ENCODE peak calls at places on chromosome 7, in four cellular contexts. C is kidney, T is astrocyte of the spinal cord, E is uterus. Q is an unnamed sample.

GRCh38 chr7:74203157-74203556 is 6.6 kb upstream of the LAT2 start:
- DNase-seq in C (no peak), T (peak; percentile 58), E (no peak), Q (peak; percentile 26)

GRCh38 chr7:140055833-140056232 is 6.9 kb downstream of the PARP12 start:
- DNase-seq in C (no peak), T (no peak), E (no peak), Q (no peak)

GRCh38 chr7:77655836-77656455 is 40.3 kb upstream of the RSBN1L start:
- DNase-seq in C (no peak), T (peak; percentile 30), E (no peak), Q (no peak)

GRCh38 chr7:37028909-37029440 is 304.7 kb upstream of the AOAH start:
- DNase-seq in C (no peak), T (no peak), E (no peak), Q (no peak)

GRCh38 chr7:139681463-139681755 is 96.4 kb downstream of the HIPK2 start:
- DNase-seq in C (no peak), T (peak; percentile 29), E (no peak), Q (no peak)

GRCh38 chr7:44573464-44574285 is at the start of gene DDX56:
- DNase-seq in C (peak; percentile 98), T (peak; percentile 93), E (peak; percentile 92), Q (peak; percentile 98)

GRCh38 chr7:44914992-44915607 is 29.8 kb upstream of the PURB start:
- DNase-seq in C (no peak), T (peak; percentile 39), E (no peak), Q (no peak)

GRCh38 chr7:34327681-34328080 is 330.3 kb upstream of the NPSR1 start:
- DNase-seq in C (no peak), T (no peak), E (no peak), Q (no peak)

GRCh38 chr7:106260136-106260561 is 24.6 kb downstream of the NAMPT start:
- DNase-seq in C (no peak), T (peak; percentile 74), E (no peak), Q (no peak)

GRCh38 chr7:86760236-86760635 is 116.5 kb downstream of the GRM3 start:
- DNase-seq in C (no peak), T (no peak), E (no peak), Q (no peak)

GRCh38 chr7:66505531-66506451 is 122.9 kb upstream of the KCTD7 start:
- DNase-seq in C (peak; percentile 72), T (no peak), E (peak; percentile 16), Q (peak; percentile 94)

GRCh38 chr7:134457166-134457565 is 1.7 kb downstream of the AKR1B1 start:
- DNase-seq in C (no peak), T (no peak), E (no peak), Q (no peak)

GRCh38 chr7:26567263-26567662 is 275.6 kb downstream of the SNX10 start:
- DNase-seq in C (no peak), T (no peak), E (no peak), Q (no peak)

GRCh38 chr7:33195264-33195663 is 65.9 kb downstream of the BBS9 start:
- DNase-seq in C (no peak), T (peak; percentile 70), E (no peak), Q (no peak)

GRCh38 chr7:149819961-149820340 is 18.2 kb upstream of the ZNF862 start:
- DNase-seq in C (no peak), T (no peak), E (no peak), Q (peak; percentile 59)

GRCh38 chr7:47389171-47389922 is 192.6 kb downstream of the TNS3 start:
- DNase-seq in C (no peak), T (no peak), E (peak; percentile 11), Q (no peak)

GRCh38 chr7:155449008-155449879 is 8.7 kb upstream of the EN2 start:
- DNase-seq in C (peak; percentile 66), T (no peak), E (no peak), Q (peak; percentile 68)

GRCh38 chr7:97480700-97481410 is 251.0 kb upstream of the TAC1 start:
- DNase-seq in C (no peak), T (no peak), E (no peak), Q (no peak)

GRCh38 chr7:64181586-64181985 is 25.4 kb upstream of the ZNF735 start:
- DNase-seq in C (no peak), T (no peak), E (no peak), Q (no peak)
- TF ChIP-seq CTCF in C (no peak), T (no peak), E (no peak), Q (no peak)

DNA sequence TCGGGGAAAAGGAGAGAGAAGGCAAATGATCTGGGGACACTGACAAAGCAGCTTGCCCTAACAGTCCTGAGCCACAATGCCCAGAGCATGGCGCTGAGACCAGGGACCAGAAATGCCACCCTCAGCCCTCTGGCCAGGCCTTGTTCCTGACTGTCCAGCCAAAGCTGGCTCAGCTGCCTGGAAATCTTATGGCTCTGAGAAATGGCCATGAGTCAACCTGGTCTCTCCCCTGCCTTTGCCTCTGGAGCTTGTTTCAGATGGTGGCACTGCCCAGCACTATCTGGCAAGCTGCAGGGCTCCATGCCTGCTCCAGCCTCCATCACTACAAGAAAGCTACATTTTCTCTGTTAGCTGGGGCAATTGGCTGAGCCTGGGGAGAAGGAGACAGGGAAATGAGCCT is 90.5 kb upstream of the PLXNA4 start:
- DNase-seq in C (no peak), T (no peak), E (no peak), Q (no peak)
- TF ChIP-seq CTCF in C (no peak), T (no peak), E (no peak), Q (no peak)

GRCh38 chr7:100626055-100626454 is 13.7 kb downstream of the MOSPD3 start:
- DNase-seq in C (no peak), T (no peak), E (no peak), Q (no peak)

GRCh38 chr7:100630066-100630465 is 11.3 kb downstream of the TFR2 start:
- DNase-seq in C (no peak), T (no peak), E (no peak), Q (no peak)

GRCh38 chr7:100626530-100627237 is 14.3 kb downstream of the MOSPD3 start:
- DNase-seq in C (peak; percentile 93), T (peak; percentile 73), E (peak; percentile 83), Q (no peak)

GRCh38 chr7:100627238-100627549 is 14.2 kb downstream of the TFR2 start:
- DNase-seq in C (no peak), T (no peak), E (no peak), Q (no peak)

DNA sequence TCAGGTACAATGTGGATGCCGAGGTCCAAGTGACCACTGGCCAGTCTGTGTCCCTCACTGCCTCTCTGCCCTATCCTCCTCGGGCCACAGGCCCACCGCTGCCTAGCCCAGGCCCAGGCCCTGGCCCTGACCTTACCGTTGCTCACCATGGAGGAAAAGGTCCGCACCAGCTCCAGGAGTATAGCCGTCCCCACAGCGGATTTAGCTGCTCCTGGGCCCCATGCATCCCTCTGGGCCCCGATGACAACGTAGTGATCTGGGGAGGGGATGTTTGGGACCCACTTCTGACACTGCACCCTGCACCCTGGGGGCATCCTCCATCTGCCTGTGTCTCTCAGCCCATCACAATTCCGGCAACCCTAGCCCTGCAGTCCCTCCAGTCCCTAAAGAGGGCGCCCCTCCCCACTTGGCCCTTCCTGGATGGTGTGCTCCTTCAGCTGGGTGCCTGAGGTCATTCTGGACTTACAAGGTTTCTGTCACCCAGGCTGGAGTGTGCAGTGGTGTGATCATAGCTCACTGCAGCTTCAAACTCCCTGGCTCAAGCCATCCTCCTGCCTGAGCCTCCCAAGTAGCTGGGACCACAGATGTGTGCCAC is 12.1 kb downstream of the TFR2 start:
- DNase-seq in C (no peak), T (no peak), E (no peak), Q (no peak)
- TF ChIP-seq CTCF in C (no peak), T (peak; percentile 28), E (no peak), Q (peak; percentile 60)

DNA sequence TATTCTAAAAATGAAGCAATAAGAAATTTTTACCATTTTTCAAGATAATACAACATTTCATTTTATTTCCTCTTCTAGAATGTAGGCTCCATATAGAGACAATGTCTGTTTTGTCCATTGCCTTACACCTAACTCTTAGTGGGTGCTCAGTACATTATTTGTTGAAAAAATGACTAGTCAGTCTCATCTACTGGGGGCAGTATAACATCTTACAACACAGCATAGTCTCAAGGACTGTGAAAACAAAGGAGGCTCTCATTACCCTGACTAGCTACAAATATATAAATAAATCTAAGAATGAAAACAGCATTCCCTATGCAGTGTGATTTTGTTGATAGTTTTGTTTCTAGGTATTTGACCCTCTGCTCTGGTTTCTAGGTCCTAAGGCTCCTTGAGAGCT is 11.6 kb downstream of the CRPPA start:
- DNase-seq in C (no peak), T (no peak), E (no peak), Q (no peak)
- TF ChIP-seq CTCF in C (no peak), T (peak; percentile 1), E (no peak), Q (peak; percentile 32)

GRCh38 chr7:129778770-129779601 is 167.5 kb downstream of the NRF1 start:
- DNase-seq in C (no peak), T (no peak), E (no peak), Q (no peak)
- TF ChIP-seq CTCF in C (no peak), T (no peak), E (no peak), Q (peak; percentile 36)

DNA sequence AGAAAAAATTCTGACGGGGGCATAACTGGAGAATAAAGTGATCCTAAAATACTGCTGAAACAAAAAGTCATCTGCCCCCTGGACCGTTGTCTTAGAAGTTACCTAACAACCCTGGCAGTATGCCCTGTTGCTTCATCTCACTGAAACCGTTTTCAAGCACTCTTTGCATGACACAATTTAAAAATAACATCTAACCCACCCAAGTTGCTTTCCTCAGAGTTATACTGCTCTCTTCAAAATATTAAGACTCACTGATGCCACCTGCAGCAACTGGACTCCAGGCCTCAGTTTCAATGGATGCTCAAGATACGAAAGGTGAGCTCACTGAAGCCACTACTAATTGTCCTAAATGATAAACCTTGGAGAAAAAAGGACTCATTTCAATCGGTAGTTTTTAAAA is 57.4 kb downstream of the CDK6 start:
- DNase-seq in C (no peak), T (peak; percentile 76), E (peak; percentile 68), Q (no peak)
- TF ChIP-seq CTCF in C (no peak), T (peak; percentile 5), E (no peak), Q (peak; percentile 52)

GRCh38 chr7:22854158-22855048 is 31.8 kb upstream of the TOMM7 start:
- DNase-seq in C (peak; percentile 96), T (peak; percentile 86), E (peak; percentile 95), Q (no peak)
- TF ChIP-seq CTCF in C (no peak), T (no peak), E (peak; percentile 51), Q (peak; percentile 91)

DNA sequence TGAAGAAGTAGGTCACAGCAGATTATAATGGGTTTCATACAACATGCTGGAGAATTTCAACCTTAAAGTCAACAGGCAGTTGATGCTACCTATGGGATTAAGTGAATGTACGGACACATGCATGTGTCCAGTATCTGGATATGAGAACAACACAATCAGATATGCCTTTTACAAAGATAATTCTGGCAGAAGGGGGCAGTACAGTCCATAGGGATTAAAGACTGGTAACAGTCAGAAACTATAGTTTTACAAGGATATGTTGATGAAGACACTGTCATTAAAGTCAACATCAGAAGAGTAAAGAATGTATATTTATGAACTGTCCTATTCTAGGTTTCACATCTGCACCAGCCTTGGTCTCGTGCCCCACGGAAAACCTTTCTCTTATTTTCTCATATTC is 41.5 kb downstream of the ANKMY2 start:
- DNase-seq in C (no peak), T (no peak), E (no peak), Q (no peak)
- TF ChIP-seq CTCF in C (peak; percentile 3), T (no peak), E (no peak), Q (peak; percentile 61)

GRCh38 chr7:72751978-72752377 is 76.0 kb downstream of the TYW1B start:
- DNase-seq in C (no peak), T (no peak), E (no peak), Q (no peak)
- TF ChIP-seq CTCF in C (no peak), T (peak; percentile 10), E (no peak), Q (peak; percentile 58)

Q was measured in chondrocyte.